ENCODE peak calls at places on chromosomes 12 and 14, in five cellular contexts. U, A, N, F and J are unnamed samples.

GRCh38 chr12:65657635-65658034 is 166.6 kb upstream of the HMGA2 start:
- DNase-seq in A (no peak), U (no peak), N (no peak), F (no peak), J (no peak)

GRCh38 chr14:97458302-97459137 is 661.3 kb downstream of the VRK1 start:
- DNase-seq in U (no peak), F (peak), N (no peak), A (no peak), J (peak)

GRCh38 chr12:124352839-124353238 is 57.9 kb downstream of the RFLNA start:
- DNase-seq in A (no peak), F (no peak), N (peak), U (no peak), J (peak)

GRCh38 chr12:108772247-108772646 is 40.9 kb upstream of the CORO1C start:
- DNase-seq in N (peak), U (no peak), A (peak), F (no peak), J (no peak)

GRCh38 chr12:100434177-100434576 is 39.5 kb upstream of the NR1H4 start:
- DNase-seq in U (no peak), N (no peak), F (no peak), A (no peak), J (no peak)

GRCh38 chr14:96762650-96763049 is 34.5 kb upstream of the VRK1 start:
- DNase-seq in A (peak), F (peak), N (peak), U (peak), J (no peak)

GRCh38 chr12:124445121-124445718 is 122.2 kb downstream of the NCOR2 start:
- DNase-seq in A (no peak), U (no peak), N (no peak), F (peak), J (no peak)

GRCh38 chr14:105448706-105449111 is 25.9 kb upstream of the CRIP2 start:
- DNase-seq in A (peak), F (peak), N (peak), U (peak), J (peak)

GRCh38 chr12:91492648-91493047 is 310.0 kb upstream of the DCN start:
- DNase-seq in N (no peak), F (no peak), U (no peak), A (no peak), J (no peak)

GRCh38 chr12:57896437-57897201 is 44.7 kb upstream of the ATP23 start:
- DNase-seq in F (peak), U (peak), N (peak), A (no peak), J (peak)

GRCh38 chr14:101476931-101477553 is 84.3 kb upstream of the DIO3 start:
- DNase-seq in U (peak), N (peak), F (peak), A (peak), J (peak)

GRCh38 chr14:59330455-59330854 is 134.7 kb downstream of the GPR135 start:
- DNase-seq in A (no peak), F (no peak), N (no peak), U (no peak), J (no peak)

GRCh38 chr14:90820958-90821357 is 4.7 kb upstream of the TTC7B start:
- DNase-seq in U (no peak), F (no peak), N (peak), A (peak), J (peak)

GRCh38 chr14:91195881-91196280 is 48.6 kb downstream of the GPR68 start:
- DNase-seq in A (no peak), U (no peak), F (no peak), N (no peak), J (no peak)

GRCh38 chr14:56587701-56588100 is 8.1 kb downstream of the TMEM260 start:
- DNase-seq in U (peak), A (no peak), N (no peak), F (no peak), J (no peak)

GRCh38 chr14:77241955-77242354 is 29.1 kb downstream of the NGB start:
- DNase-seq in U (no peak), F (no peak), A (no peak), N (no peak), J (no peak)